ENCODE peak calls at places on chromosomes 11 and 22, in six cellular contexts. One of them, this sample, is unnamed.

GRCh38 chr11:128448981-128449713 is 138.2 kb downstream of the ETS1 start:
- DNase-seq in ovary: no peak
- DNase-seq in CD4-positive, alpha-beta T cell: no peak
- DNase-seq in uterus: no peak
- DNase-seq in AG04450: no peak
- DNase-seq in tibial nerve: no peak
- DNase-seq in this sample: no peak

GRCh38 chr11:8006349-8006977 is 19.3 kb downstream of the EIF3F start:
- DNase-seq in ovary: peak
- DNase-seq in AG04450: peak
- DNase-seq in CD4-positive, alpha-beta T cell: peak
- DNase-seq in tibial nerve: no peak
- DNase-seq in uterus: peak
- DNase-seq in this sample: no peak

GRCh38 chr11:26847459-26847858 is 125.6 kb upstream of the SLC5A12 start:
- DNase-seq in uterus: no peak
- DNase-seq in AG04450: no peak
- DNase-seq in tibial nerve: no peak
- DNase-seq in CD4-positive, alpha-beta T cell: no peak
- DNase-seq in ovary: no peak
- DNase-seq in this sample: peak

GRCh38 chr22:50400931-50401330 is 57.8 kb downstream of the PPP6R2 start:
- DNase-seq in ovary: no peak
- DNase-seq in CD4-positive, alpha-beta T cell: no peak
- DNase-seq in AG04450: no peak
- DNase-seq in uterus: no peak
- DNase-seq in tibial nerve: no peak
- DNase-seq in this sample: no peak

GRCh38 chr11:9180784-9181183 is 84.4 kb downstream of the DENND5A start:
- DNase-seq in ovary: no peak
- DNase-seq in AG04450: no peak
- DNase-seq in CD4-positive, alpha-beta T cell: no peak
- DNase-seq in tibial nerve: no peak
- DNase-seq in uterus: no peak
- DNase-seq in this sample: no peak

GRCh38 chr22:29004647-29005371 is 56.8 kb downstream of the C22orf31 start:
- DNase-seq in CD4-positive, alpha-beta T cell: no peak
- DNase-seq in tibial nerve: no peak
- DNase-seq in ovary: peak
- DNase-seq in AG04450: no peak
- DNase-seq in uterus: peak
- DNase-seq in this sample: peak

GRCh38 chr11:31959711-31960110 is 131.2 kb upstream of the RCN1 start:
- DNase-seq in AG04450: no peak
- DNase-seq in CD4-positive, alpha-beta T cell: no peak
- DNase-seq in ovary: no peak
- DNase-seq in uterus: no peak
- DNase-seq in tibial nerve: no peak
- DNase-seq in this sample: no peak

GRCh38 chr22:36569999-36570398 is 41.0 kb upstream of the EIF3D start:
- DNase-seq in AG04450: no peak
- DNase-seq in uterus: no peak
- DNase-seq in ovary: no peak
- DNase-seq in CD4-positive, alpha-beta T cell: no peak
- DNase-seq in tibial nerve: no peak
- DNase-seq in this sample: no peak

GRCh38 chr11:15864021-15864805 is 492.1 kb downstream of the SOX6 start:
- DNase-seq in CD4-positive, alpha-beta T cell: no peak
- DNase-seq in tibial nerve: no peak
- DNase-seq in ovary: no peak
- DNase-seq in uterus: no peak
- DNase-seq in AG04450: no peak
- DNase-seq in this sample: no peak
- H3K27ac ChIP-seq in CD4-positive, alpha-beta T cell: no peak
- H3K27ac ChIP-seq in tibial nerve: no peak
- H3K27ac ChIP-seq in ovary: no peak
- H3K27ac ChIP-seq in uterus: no peak
- H3K27ac ChIP-seq in AG04450: no peak
- H3K27ac ChIP-seq in this sample: no peak

GRCh38 chr11:10625982-10626311 is 57.5 kb upstream of the LYVE1 start:
- DNase-seq in tibial nerve: no peak
- DNase-seq in ovary: no peak
- DNase-seq in CD4-positive, alpha-beta T cell: no peak
- DNase-seq in AG04450: no peak
- DNase-seq in uterus: no peak
- DNase-seq in this sample: no peak

GRCh38 chr11:10625281-10625981 is 57.0 kb upstream of the LYVE1 start:
- DNase-seq in tibial nerve: no peak
- DNase-seq in CD4-positive, alpha-beta T cell: no peak
- DNase-seq in uterus: no peak
- DNase-seq in AG04450: no peak
- DNase-seq in ovary: no peak
- DNase-seq in this sample: no peak

GRCh38 chr11:10622957-10623787 is 54.7 kb upstream of the LYVE1 start:
- DNase-seq in AG04450: no peak
- DNase-seq in tibial nerve: no peak
- DNase-seq in CD4-positive, alpha-beta T cell: no peak
- DNase-seq in ovary: no peak
- DNase-seq in uterus: no peak
- DNase-seq in this sample: no peak

GRCh38 chr11:10622108-10622507 is 53.6 kb upstream of the LYVE1 start:
- DNase-seq in uterus: no peak
- DNase-seq in AG04450: no peak
- DNase-seq in CD4-positive, alpha-beta T cell: no peak
- DNase-seq in ovary: no peak
- DNase-seq in tibial nerve: no peak
- DNase-seq in this sample: no peak

GRCh38 chr11:10623797-10624761 is 55.6 kb upstream of the LYVE1 start:
- DNase-seq in tibial nerve: no peak
- DNase-seq in CD4-positive, alpha-beta T cell: no peak
- DNase-seq in AG04450: no peak
- DNase-seq in ovary: peak
- DNase-seq in uterus: no peak
- DNase-seq in this sample: no peak
- H3K27ac ChIP-seq in tibial nerve: no peak
- H3K27ac ChIP-seq in CD4-positive, alpha-beta T cell: no peak
- H3K27ac ChIP-seq in AG04450: no peak
- H3K27ac ChIP-seq in ovary: no peak
- H3K27ac ChIP-seq in uterus: peak
- H3K27ac ChIP-seq in this sample: peak

DNA sequence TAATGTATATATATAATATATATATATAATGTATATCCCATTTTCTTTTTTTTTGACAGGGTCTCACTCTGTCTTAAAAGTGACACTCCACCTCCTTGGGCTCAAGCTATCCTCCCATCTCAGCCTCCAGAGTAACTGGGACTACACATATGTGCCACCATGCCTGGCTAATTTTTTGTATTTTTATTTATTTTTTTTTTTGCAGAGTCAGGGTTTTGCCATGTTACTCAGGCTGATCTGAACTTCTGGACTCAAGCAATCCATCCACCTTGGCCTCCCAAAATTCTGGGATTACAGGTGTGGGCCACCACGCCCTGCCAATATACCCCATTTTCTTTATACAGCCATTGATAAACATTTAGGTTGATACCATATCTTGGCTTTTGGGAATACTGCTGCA is 33.9 kb upstream of the SLC22A24 start:
- DNase-seq in ovary: no peak
- DNase-seq in uterus: no peak
- DNase-seq in AG04450: no peak
- DNase-seq in tibial nerve: no peak
- DNase-seq in CD4-positive, alpha-beta T cell: no peak
- DNase-seq in this sample: no peak
- H3K27ac ChIP-seq in ovary: no peak
- H3K27ac ChIP-seq in uterus: no peak
- H3K27ac ChIP-seq in AG04450: no peak
- H3K27ac ChIP-seq in tibial nerve: no peak
- H3K27ac ChIP-seq in CD4-positive, alpha-beta T cell: no peak
- H3K27ac ChIP-seq in this sample: no peak

GRCh38 chr22:46798041-46798365 is 35.6 kb downstream of the TBC1D22A start:
- DNase-seq in ovary: no peak
- DNase-seq in AG04450: no peak
- DNase-seq in CD4-positive, alpha-beta T cell: no peak
- DNase-seq in tibial nerve: no peak
- DNase-seq in uterus: no peak
- DNase-seq in this sample: no peak
- H3K27ac ChIP-seq in ovary: no peak
- H3K27ac ChIP-seq in AG04450: no peak
- H3K27ac ChIP-seq in CD4-positive, alpha-beta T cell: no peak
- H3K27ac ChIP-seq in tibial nerve: peak
- H3K27ac ChIP-seq in uterus: no peak
- H3K27ac ChIP-seq in this sample: no peak

DNA sequence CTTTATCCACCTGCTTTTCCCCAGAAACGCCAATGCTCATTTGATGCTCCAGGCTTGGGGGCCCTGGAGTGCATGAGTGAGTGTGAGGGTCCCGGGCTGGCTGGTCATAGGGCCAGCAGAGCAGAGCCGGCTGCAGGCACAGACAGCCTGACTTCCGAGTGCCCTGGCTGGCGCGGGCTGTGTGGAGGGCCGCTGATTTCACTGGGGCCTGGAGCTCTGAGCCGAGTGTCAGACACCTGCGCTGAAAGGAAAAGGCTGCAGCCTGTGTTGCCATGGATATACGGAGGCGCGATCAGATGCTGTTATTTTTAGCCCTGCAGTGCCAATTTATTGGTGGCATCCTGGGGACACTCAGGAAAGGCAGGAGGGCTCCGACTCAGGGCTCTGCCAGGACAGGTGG is 87.6 kb downstream of the ST3GAL4 start:
- DNase-seq in CD4-positive, alpha-beta T cell: no peak
- DNase-seq in uterus: no peak
- DNase-seq in ovary: no peak
- DNase-seq in tibial nerve: no peak
- DNase-seq in AG04450: no peak
- DNase-seq in this sample: peak
- H3K27ac ChIP-seq in CD4-positive, alpha-beta T cell: no peak
- H3K27ac ChIP-seq in uterus: no peak
- H3K27ac ChIP-seq in ovary: no peak
- H3K27ac ChIP-seq in tibial nerve: no peak
- H3K27ac ChIP-seq in AG04450: no peak
- H3K27ac ChIP-seq in this sample: peak

GRCh38 chr11:12376259-12376971 is 956 bp upstream of the PARVA start:
- DNase-seq in uterus: peak
- DNase-seq in AG04450: peak
- DNase-seq in ovary: peak
- DNase-seq in tibial nerve: no peak
- DNase-seq in CD4-positive, alpha-beta T cell: no peak
- DNase-seq in this sample: no peak
- H3K27ac ChIP-seq in uterus: peak
- H3K27ac ChIP-seq in AG04450: peak
- H3K27ac ChIP-seq in ovary: peak
- H3K27ac ChIP-seq in tibial nerve: peak
- H3K27ac ChIP-seq in CD4-positive, alpha-beta T cell: no peak
- H3K27ac ChIP-seq in this sample: no peak

GRCh38 chr11:113351061-113351460 is 36.5 kb upstream of the ANKK1 start:
- DNase-seq in uterus: no peak
- DNase-seq in AG04450: no peak
- DNase-seq in tibial nerve: no peak
- DNase-seq in CD4-positive, alpha-beta T cell: no peak
- DNase-seq in ovary: no peak
- DNase-seq in this sample: no peak
- H3K27ac ChIP-seq in uterus: no peak
- H3K27ac ChIP-seq in AG04450: no peak
- H3K27ac ChIP-seq in tibial nerve: no peak
- H3K27ac ChIP-seq in CD4-positive, alpha-beta T cell: no peak
- H3K27ac ChIP-seq in ovary: no peak
- H3K27ac ChIP-seq in this sample: no peak

GRCh38 chr11:47392546-47393162 is 14.3 kb upstream of the SPI1 start:
- DNase-seq in CD4-positive, alpha-beta T cell: no peak
- DNase-seq in tibial nerve: no peak
- DNase-seq in uterus: no peak
- DNase-seq in AG04450: no peak
- DNase-seq in ovary: no peak
- DNase-seq in this sample: no peak
- H3K27ac ChIP-seq in CD4-positive, alpha-beta T cell: no peak
- H3K27ac ChIP-seq in tibial nerve: no peak
- H3K27ac ChIP-seq in uterus: no peak
- H3K27ac ChIP-seq in AG04450: no peak
- H3K27ac ChIP-seq in ovary: no peak
- H3K27ac ChIP-seq in this sample: peak

GRCh38 chr11:64967376-64967775 is 4.5 kb downstream of the MAJIN start:
- DNase-seq in AG04450: no peak
- DNase-seq in ovary: no peak
- DNase-seq in uterus: no peak
- DNase-seq in tibial nerve: no peak
- DNase-seq in CD4-positive, alpha-beta T cell: no peak
- DNase-seq in this sample: no peak

GRCh38 chr11:64971421-64972233 is at the start of gene MAJIN:
- DNase-seq in CD4-positive, alpha-beta T cell: peak
- DNase-seq in tibial nerve: no peak
- DNase-seq in ovary: peak
- DNase-seq in AG04450: peak
- DNase-seq in uterus: peak
- DNase-seq in this sample: peak

GRCh38 chr11:64970731-64971151 is 1.2 kb downstream of the MAJIN start:
- DNase-seq in CD4-positive, alpha-beta T cell: no peak
- DNase-seq in ovary: no peak
- DNase-seq in AG04450: no peak
- DNase-seq in uterus: no peak
- DNase-seq in tibial nerve: no peak
- DNase-seq in this sample: no peak

GRCh38 chr11:64974124-64974523 is 2.2 kb upstream of the MAJIN start:
- DNase-seq in tibial nerve: no peak
- DNase-seq in uterus: no peak
- DNase-seq in CD4-positive, alpha-beta T cell: no peak
- DNase-seq in AG04450: no peak
- DNase-seq in ovary: no peak
- DNase-seq in this sample: no peak

GRCh38 chr11:64969209-64969608 is 2.7 kb downstream of the MAJIN start:
- DNase-seq in CD4-positive, alpha-beta T cell: no peak
- DNase-seq in ovary: no peak
- DNase-seq in AG04450: peak
- DNase-seq in tibial nerve: no peak
- DNase-seq in uterus: no peak
- DNase-seq in this sample: no peak
- H3K27ac ChIP-seq in CD4-positive, alpha-beta T cell: no peak
- H3K27ac ChIP-seq in ovary: no peak
- H3K27ac ChIP-seq in AG04450: no peak
- H3K27ac ChIP-seq in tibial nerve: no peak
- H3K27ac ChIP-seq in uterus: no peak
- H3K27ac ChIP-seq in this sample: no peak